ENCODE peak calls at places on chromosome 4, in seven cellular contexts. N is fibroblast of pulmonary artery, K is Ammon's horn, H is left colon, W is LHCN-M2, S is islet precursor cell, A is hypothalamus. O is an unnamed sample.

GRCh38 chr4:101277661-101278060 is 69.7 kb downstream of the PPP3CA start:
- DNase-seq in N (peak; percentile 73), K (no peak), H (no peak), W (peak; percentile 65), S (no peak), A (no peak), O (no peak)

GRCh38 chr4:88737304-88738015 is 39.8 kb upstream of the NAP1L5 start:
- DNase-seq in N (no peak), K (no peak), H (peak; percentile 45), W (peak; percentile 98), S (no peak), A (no peak), O (peak; percentile 50)

GRCh38 chr4:163332526-163333405 is at the start of gene NPY1R:
- DNase-seq in N (peak; percentile 86), K (peak; percentile 87), H (peak; percentile 70), W (peak; percentile 82), S (peak; percentile 92), A (peak; percentile 46), O (peak; percentile 75)

GRCh38 chr4:102625232-102625930 is 124.2 kb downstream of the NFKB1 start:
- DNase-seq in N (peak; percentile 75), K (peak; percentile 59), H (no peak), W (peak; percentile 56), S (peak; percentile 70), A (peak; percentile 7), O (no peak)

GRCh38 chr4:110211007-110211769 is 12.8 kb upstream of the ELOVL6 start:
- DNase-seq in N (peak; percentile 70), K (peak; percentile 37), H (no peak), W (peak; percentile 45), S (no peak), A (no peak), O (no peak)

GRCh38 chr4:76377922-76378321 is 43.0 kb downstream of the CCDC158 start:
- DNase-seq in N (peak; percentile 57), K (no peak), H (peak; percentile 36), W (peak; percentile 31), S (no peak), A (no peak), O (no peak)

GRCh38 chr4:15654556-15655222 is 468 bp downstream of the FBXL5 start:
- DNase-seq in N (peak; percentile 34), K (peak; percentile 62), H (peak; percentile 60), W (peak; percentile 43), S (peak; percentile 72), A (no peak), O (peak; percentile 65)

GRCh38 chr4:72076562-72076961 is 44.8 kb downstream of the NPFFR2 start:
- DNase-seq in N (peak; percentile 40), K (no peak), H (no peak), W (peak; percentile 1), S (peak; percentile 55), A (no peak), O (no peak)

GRCh38 chr4:152004801-152005200 is 244.0 kb upstream of the GATB start:
- DNase-seq in N (no peak), K (no peak), H (no peak), W (no peak), S (no peak), A (no peak), O (no peak)

GRCh38 chr4:123198706-123199105 is 197.9 kb upstream of the SPRY1 start:
- DNase-seq in N (no peak), K (no peak), H (no peak), W (no peak), S (no peak), A (no peak), O (no peak)

GRCh38 chr4:3324093-3324815 is 31.4 kb downstream of the RGS12 start:
- DNase-seq in N (no peak), K (no peak), H (no peak), W (no peak), S (peak; percentile 67), A (no peak), O (peak; percentile 28)

GRCh38 chr4:118918388-118918787 is 29.7 kb downstream of the SYNPO2 start:
- DNase-seq in N (peak; percentile 94), K (no peak), H (no peak), W (peak; percentile 86), S (no peak), A (no peak), O (no peak)

GRCh38 chr4:15004701-15005301 is 2.5 kb downstream of the CPEB2 start:
- DNase-seq in N (peak; percentile 75), K (peak; percentile 77), H (peak; percentile 91), W (peak; percentile 55), S (peak; percentile 87), A (peak; percentile 33), O (peak; percentile 89)

GRCh38 chr4:76457885-76458284 is 22.9 kb downstream of the SHROOM3 start:
- DNase-seq in N (peak; percentile 30), K (no peak), H (no peak), W (no peak), S (peak; percentile 76), A (no peak), O (no peak)

GRCh38 chr4:160495356-160495755 is 1392.5 kb downstream of the RAPGEF2 start:
- DNase-seq in N (no peak), K (no peak), H (no peak), W (no peak), S (no peak), A (no peak), O (no peak)

GRCh38 chr4:56613101-56613862 is 67.8 kb downstream of the HOPX start:
- DNase-seq in N (peak; percentile 63), K (no peak), H (no peak), W (peak; percentile 78), S (peak; percentile 89), A (no peak), O (no peak)